ENCODE peak calls at places on chromosomes 4 and X, in five cellular contexts. One of them, this sample, is unnamed.

GRCh38 chr4:8069102-8069752 is 89.4 kb downstream of the ABLIM2 start:
- DNase-seq in CD8-positive, alpha-beta memory T cell: no peak
- DNase-seq in aorta: peak
- DNase-seq in endodermal cell: peak
- DNase-seq in NCI-H1436 treated with DMSO at 0.1 percent for 48 hours: no peak
- DNase-seq in this sample: no peak

GRCh38 chr4:108480881-108481280 is 139.5 kb upstream of the RPL34 start:
- DNase-seq in NCI-H1436 treated with DMSO at 0.1 percent for 48 hours: no peak
- DNase-seq in aorta: no peak
- DNase-seq in endodermal cell: no peak
- DNase-seq in CD8-positive, alpha-beta memory T cell: no peak
- DNase-seq in this sample: no peak

GRCh38 chrX:149455934-149456333 is 49.2 kb downstream of the IDS start:
- DNase-seq in NCI-H1436 treated with DMSO at 0.1 percent for 48 hours: no peak
- DNase-seq in aorta: no peak
- DNase-seq in endodermal cell: no peak
- DNase-seq in CD8-positive, alpha-beta memory T cell: no peak
- DNase-seq in this sample: no peak

GRCh38 chrX:3129256-3129655 is 88.0 kb downstream of the ARSF start:
- DNase-seq in endodermal cell: no peak
- DNase-seq in CD8-positive, alpha-beta memory T cell: no peak
- DNase-seq in NCI-H1436 treated with DMSO at 0.1 percent for 48 hours: no peak
- DNase-seq in aorta: no peak
- DNase-seq in this sample: no peak

GRCh38 chr4:109032676-109033075 is 269.8 kb downstream of the COL25A1 start:
- DNase-seq in endodermal cell: no peak
- DNase-seq in CD8-positive, alpha-beta memory T cell: no peak
- DNase-seq in NCI-H1436 treated with DMSO at 0.1 percent for 48 hours: no peak
- DNase-seq in aorta: no peak
- DNase-seq in this sample: no peak

GRCh38 chrX:79182616-79183015 is 38.1 kb downstream of the GPR174 start:
- DNase-seq in endodermal cell: no peak
- DNase-seq in CD8-positive, alpha-beta memory T cell: no peak
- DNase-seq in aorta: no peak
- DNase-seq in NCI-H1436 treated with DMSO at 0.1 percent for 48 hours: no peak
- DNase-seq in this sample: no peak

GRCh38 chr4:3009422-3009821 is 46.1 kb downstream of the GRK4 start:
- DNase-seq in endodermal cell: peak
- DNase-seq in CD8-positive, alpha-beta memory T cell: no peak
- DNase-seq in NCI-H1436 treated with DMSO at 0.1 percent for 48 hours: no peak
- DNase-seq in aorta: no peak
- DNase-seq in this sample: no peak

GRCh38 chrX:35826503-35826902 is 28.4 kb downstream of the MAGEB16 start:
- DNase-seq in NCI-H1436 treated with DMSO at 0.1 percent for 48 hours: no peak
- DNase-seq in aorta: no peak
- DNase-seq in endodermal cell: no peak
- DNase-seq in CD8-positive, alpha-beta memory T cell: no peak
- DNase-seq in this sample: no peak

GRCh38 chr4:39942507-39942906 is 35.2 kb downstream of the PDS5A start:
- DNase-seq in NCI-H1436 treated with DMSO at 0.1 percent for 48 hours: no peak
- DNase-seq in aorta: no peak
- DNase-seq in CD8-positive, alpha-beta memory T cell: no peak
- DNase-seq in endodermal cell: no peak
- DNase-seq in this sample: no peak

GRCh38 chrX:8629871-8630270 is 102.1 kb downstream of the ANOS1 start:
- DNase-seq in CD8-positive, alpha-beta memory T cell: no peak
- DNase-seq in endodermal cell: no peak
- DNase-seq in aorta: no peak
- DNase-seq in NCI-H1436 treated with DMSO at 0.1 percent for 48 hours: no peak
- DNase-seq in this sample: no peak

GRCh38 chr4:27714073-27714472 is 853.4 kb downstream of the STIM2 start:
- DNase-seq in endodermal cell: no peak
- DNase-seq in NCI-H1436 treated with DMSO at 0.1 percent for 48 hours: no peak
- DNase-seq in CD8-positive, alpha-beta memory T cell: no peak
- DNase-seq in aorta: no peak
- DNase-seq in this sample: no peak

GRCh38 chrX:66020578-66021406 is 19.1 kb downstream of the VSIG4 start:
- DNase-seq in aorta: no peak
- DNase-seq in NCI-H1436 treated with DMSO at 0.1 percent for 48 hours: no peak
- DNase-seq in CD8-positive, alpha-beta memory T cell: no peak
- DNase-seq in endodermal cell: no peak
- DNase-seq in this sample: no peak

GRCh38 chr4:183906736-183907651 is 1.9 kb downstream of the STOX2 start:
- DNase-seq in aorta: no peak
- DNase-seq in CD8-positive, alpha-beta memory T cell: no peak
- DNase-seq in NCI-H1436 treated with DMSO at 0.1 percent for 48 hours: no peak
- DNase-seq in endodermal cell: peak
- DNase-seq in this sample: peak

GRCh38 chrX:108439961-108440696 is 491 bp downstream of the COL4A5 start:
- DNase-seq in NCI-H1436 treated with DMSO at 0.1 percent for 48 hours: no peak
- DNase-seq in CD8-positive, alpha-beta memory T cell: no peak
- DNase-seq in endodermal cell: peak
- DNase-seq in aorta: peak
- DNase-seq in this sample: no peak

GRCh38 chr4:41749650-41750049 is 1.1 kb upstream of the PHOX2B start:
- DNase-seq in CD8-positive, alpha-beta memory T cell: no peak
- DNase-seq in aorta: no peak
- DNase-seq in NCI-H1436 treated with DMSO at 0.1 percent for 48 hours: no peak
- DNase-seq in endodermal cell: peak
- DNase-seq in this sample: no peak

GRCh38 chr4:14023036-14023435 is 395.5 kb upstream of the BOD1L1 start:
- DNase-seq in CD8-positive, alpha-beta memory T cell: no peak
- DNase-seq in NCI-H1436 treated with DMSO at 0.1 percent for 48 hours: no peak
- DNase-seq in endodermal cell: no peak
- DNase-seq in aorta: no peak
- DNase-seq in this sample: no peak

GRCh38 chr4:179196511-179196910 is 1754.3 kb upstream of the AGA start:
- DNase-seq in aorta: no peak
- DNase-seq in NCI-H1436 treated with DMSO at 0.1 percent for 48 hours: no peak
- DNase-seq in CD8-positive, alpha-beta memory T cell: no peak
- DNase-seq in endodermal cell: no peak
- DNase-seq in this sample: no peak

GRCh38 chr4:17450431-17450830 is 61.5 kb downstream of the QDPR start:
- DNase-seq in CD8-positive, alpha-beta memory T cell: no peak
- DNase-seq in endodermal cell: no peak
- DNase-seq in aorta: no peak
- DNase-seq in NCI-H1436 treated with DMSO at 0.1 percent for 48 hours: no peak
- DNase-seq in this sample: no peak

GRCh38 chrX:10171291-10171690 is 14.5 kb downstream of the CLCN4 start:
- DNase-seq in aorta: no peak
- DNase-seq in endodermal cell: no peak
- DNase-seq in NCI-H1436 treated with DMSO at 0.1 percent for 48 hours: no peak
- DNase-seq in CD8-positive, alpha-beta memory T cell: no peak
- DNase-seq in this sample: no peak

GRCh38 chr4:159052315-159052714 is 50.6 kb upstream of the RAPGEF2 start:
- DNase-seq in endodermal cell: no peak
- DNase-seq in NCI-H1436 treated with DMSO at 0.1 percent for 48 hours: no peak
- DNase-seq in CD8-positive, alpha-beta memory T cell: no peak
- DNase-seq in aorta: no peak
- DNase-seq in this sample: no peak